ENCODE peak calls at places on chromosomes 12 and 14, in six cellular contexts. C, I, R, H, N and V are unnamed samples.

GRCh38 chr12:88207921-88208640 is 66.0 kb downstream of the TMTC3 start:
- DNase-seq in I (peak), N (no peak), H (no peak), R (peak), C (no peak), V (no peak)

GRCh38 chr14:105294142-105294597 is 6.6 kb downstream of the BRF1 start:
- DNase-seq in C (no peak), N (no peak), R (no peak), I (peak), H (no peak), V (no peak)

GRCh38 chr12:32305163-32305562 is 94.2 kb upstream of the FGD4 start:
- DNase-seq in I (peak), N (no peak), H (peak), C (peak), R (no peak), V (no peak)

GRCh38 chr12:82608706-82609105 is 78.0 kb upstream of the TMTC2 start:
- DNase-seq in C (no peak), I (no peak), H (no peak), R (no peak), N (no peak), V (peak)

GRCh38 chr12:50085615-50085928 is 430 bp downstream of the SMARCD1 start:
- DNase-seq in H (no peak), C (no peak), I (no peak), N (no peak), R (no peak), V (no peak)

GRCh38 chr12:56996793-56997545 is 9.4 kb downstream of the ZBTB39 start:
- DNase-seq in N (no peak), H (no peak), R (no peak), C (no peak), I (no peak), V (no peak)

GRCh38 chr12:28961948-28962384 is 187.1 kb upstream of the FAR2 start:
- DNase-seq in R (no peak), I (peak), H (peak), N (no peak), C (no peak), V (peak)

GRCh38 chr14:31038521-31039166 is 12.5 kb upstream of the STRN3 start:
- DNase-seq in I (no peak), H (no peak), N (no peak), C (peak), R (no peak), V (peak)